ENCODE peak calls at places on chromosome 12, in six cellular contexts. L is DMS 273 treated with DMSO at 0.1 percent for 48 hours; E is DMS153; T is nucleus accumbens; D is iris pigment epithelial cell; X is stimulated activated CD4-positive, alpha-beta T cell treated with anti-CD3 and anti-CD28 coated beads, Interleukin-4, amount 100 ng/mL, for 24 hours. A is an unnamed sample.

GRCh38 chr12:108653082-108653516 is 19.4 kb upstream of the SELPLG start:
- DNase-seq in L (no peak), E (no peak), T (no peak), D (no peak), X (no peak), A (no peak)

GRCh38 chr12:13661005-13661887 is 320.2 kb downstream of the GRIN2B start:
- DNase-seq in L (peak; percentile 1), E (peak; percentile 56), T (no peak), D (peak; percentile 41), X (peak; percentile 14), A (peak; percentile 81)

GRCh38 chr12:95336387-95337067 is 118.9 kb downstream of the VEZT start:
- DNase-seq in L (peak; percentile 58), E (peak; percentile 87), T (peak; percentile 18), D (peak; percentile 88), X (no peak), A (peak; percentile 95)

GRCh38 chr12:53208877-53209463 is 1.9 kb upstream of the ITGB7 start:
- DNase-seq in L (no peak), E (no peak), T (no peak), D (no peak), X (peak; percentile 33), A (no peak)

GRCh38 chr12:56720696-56721615 is 4.1 kb downstream of the NACA start:
- DNase-seq in L (no peak), E (no peak), T (no peak), D (no peak), X (no peak), A (peak; percentile 43)

GRCh38 chr12:98002887-98003493 is 512.4 kb upstream of the TMPO start:
- DNase-seq in L (peak; percentile 5), E (peak; percentile 27), T (no peak), D (peak; percentile 36), X (peak; percentile 14), A (peak; percentile 84)

GRCh38 chr12:76830456-76830855 is 48.4 kb downstream of the CSRP2 start:
- DNase-seq in L (no peak), E (no peak), T (no peak), D (no peak), X (no peak), A (no peak)

GRCh38 chr12:102120564-102120873 is 536 bp downstream of the PARPBP start:
- DNase-seq in L (no peak), E (no peak), T (no peak), D (no peak), X (no peak), A (no peak)

GRCh38 chr12:52145228-52145940 is 46.4 kb downstream of the KRT80 start:
- DNase-seq in L (no peak), E (no peak), T (no peak), D (no peak), X (no peak), A (peak; percentile 87)

GRCh38 chr12:118960865-118961264 is 20.5 kb upstream of the SRRM4 start:
- DNase-seq in L (no peak), E (no peak), T (no peak), D (no peak), X (no peak), A (no peak)

GRCh38 chr12:114096461-114096860 is 130.3 kb upstream of the RBM19 start:
- DNase-seq in L (no peak), E (no peak), T (no peak), D (no peak), X (no peak), A (no peak)

GRCh38 chr12:110314308-110314707 is 33.3 kb downstream of the ATP2A2 start:
- DNase-seq in L (no peak), E (no peak), T (no peak), D (peak; percentile 89), X (no peak), A (no peak)

GRCh38 chr12:121590476-121591143 is 9.8 kb upstream of the KDM2B start:
- DNase-seq in L (no peak), E (no peak), T (no peak), D (peak; percentile 61), X (peak; percentile 67), A (no peak)

GRCh38 chr12:27467641-27468040 is 21.1 kb downstream of the SMCO2 start:
- DNase-seq in L (no peak), E (no peak), T (no peak), D (no peak), X (no peak), A (no peak)

A was measured in islet precursor cell.